ENCODE peak calls at places on chromosomes 13 and 19, in six cellular contexts. D is anterior cingulate cortex; A is renal cortical epithelial cell; M is activated CD8-positive, alpha-beta memory T cell treated with anti-CD3 and anti-CD28 coated beads for 4 hours; C is fibroblast of pulmonary artery; R is HCT116. U is an unnamed sample.

GRCh38 chr19:51615991-51616390 is 14.2 kb downstream of the SIGLEC5 start:
- DNase-seq in D (no peak), A (no peak), M (no peak), C (no peak), R (no peak), U (no peak)

GRCh38 chr13:74920945-74921725 is 560.8 kb downstream of the TBC1D4 start:
- DNase-seq in D (no peak), A (no peak), M (no peak), C (no peak), R (no peak), U (no peak)

GRCh38 chr19:3357731-3358391 is 8.5 kb upstream of the NFIC start:
- DNase-seq in D (peak; percentile 28), A (no peak), M (no peak), C (no peak), R (no peak), U (no peak)

GRCh38 chr19:16381756-16382401 is 57.3 kb downstream of the KLF2 start:
- DNase-seq in D (peak; percentile 62), A (no peak), M (no peak), C (peak; percentile 89), R (no peak), U (no peak)

GRCh38 chr19:40091205-40092129 is 724 bp upstream of the ZNF780A start:
- DNase-seq in D (no peak), A (no peak), M (no peak), C (no peak), R (no peak), U (no peak)

GRCh38 chr19:45778010-45778671 is 4.1 kb downstream of the DMPK start:
- DNase-seq in D (no peak), A (no peak), M (no peak), C (no peak), R (no peak), U (no peak)

GRCh38 chr13:107202371-107203023 is 634.6 kb upstream of the ARGLU1 start:
- DNase-seq in D (no peak), A (peak; percentile 88), M (no peak), C (peak; percentile 97), R (no peak), U (peak; percentile 60)

GRCh38 chr19:35869327-35870123 is 1.2 kb downstream of the APLP1 start:
- DNase-seq in D (peak; percentile 88), A (peak; percentile 32), M (peak; percentile 41), C (peak; percentile 60), R (peak; percentile 89), U (peak; percentile 64)

GRCh38 chr19:11238041-11238440 is 1.4 kb upstream of the ANGPTL8 start:
- DNase-seq in D (no peak), A (no peak), M (no peak), C (no peak), R (no peak), U (no peak)

GRCh38 chr19:46718934-46719551 is 2.1 kb upstream of the PRKD2 start:
- DNase-seq in D (no peak), A (no peak), M (no peak), C (no peak), R (no peak), U (no peak)

GRCh38 chr13:106570354-106570822 is 2.5 kb upstream of the ARGLU1 start:
- DNase-seq in D (no peak), A (peak; percentile 72), M (peak; percentile 41), C (peak; percentile 76), R (peak; percentile 92), U (peak; percentile 80)

GRCh38 chr13:31264146-31264545 is 64.4 kb downstream of the B3GLCT start:
- DNase-seq in D (no peak), A (peak; percentile 49), M (no peak), C (peak; percentile 25), R (no peak), U (peak; percentile 17)

GRCh38 chr19:35341006-35341405 is 6.7 kb upstream of the FFAR1 start:
- DNase-seq in D (no peak), A (no peak), M (no peak), C (no peak), R (no peak), U (no peak)

GRCh38 chr13:80084086-80084676 is 256.7 kb downstream of the SPRY2 start:
- DNase-seq in D (no peak), A (peak; percentile 91), M (no peak), C (peak; percentile 96), R (no peak), U (peak; percentile 73)

GRCh38 chr19:1576242-1577089 is 8.3 kb upstream of the MEX3D start:
- DNase-seq in D (no peak), A (no peak), M (no peak), C (no peak), R (no peak), U (no peak)

GRCh38 chr19:33292595-33293254 is 9.6 kb downstream of the CEBPA start:
- DNase-seq in D (no peak), A (peak; percentile 58), M (no peak), C (no peak), R (no peak), U (peak; percentile 77)

GRCh38 chr13:45799451-45799850 is 52.1 kb downstream of the SIAH3 start:
- DNase-seq in D (no peak), A (no peak), M (no peak), C (no peak), R (no peak), U (no peak)

GRCh38 chr19:13875824-13876223 is 1.1 kb upstream of the NANOS3 start:
- DNase-seq in D (no peak), A (no peak), M (no peak), C (no peak), R (no peak), U (no peak)

GRCh38 chr13:23901365-23901764 is 4.1 kb upstream of the C1QTNF9B start:
- DNase-seq in D (no peak), A (no peak), M (no peak), C (no peak), R (no peak), U (peak; percentile 70)

GRCh38 chr13:107466326-107466725 is 749.0 kb downstream of the LIG4 start:
- DNase-seq in D (no peak), A (peak; percentile 94), M (no peak), C (peak; percentile 33), R (no peak), U (peak; percentile 43)

GRCh38 chr19:5125797-5126497 is 157.0 kb downstream of the KDM4B start:
- DNase-seq in D (no peak), A (no peak), M (no peak), C (peak; percentile 36), R (no peak), U (no peak)

GRCh38 chr13:112892759-112893569 is 76.0 kb upstream of the MCF2L start:
- DNase-seq in D (no peak), A (peak; percentile 88), M (no peak), C (no peak), R (no peak), U (no peak)

GRCh38 chr13:85386424-85386823 is 412.8 kb downstream of the SLITRK6 start:
- DNase-seq in D (no peak), A (peak; percentile 9), M (no peak), C (no peak), R (no peak), U (peak; percentile 26)

GRCh38 chr13:46504036-46504435 is 48.9 kb upstream of the LRCH1 start:
- DNase-seq in D (no peak), A (no peak), M (no peak), C (no peak), R (no peak), U (no peak)

GRCh38 chr19:10137751-10138682 is 18.3 kb upstream of the EIF3G start:
- DNase-seq in D (peak; percentile 45), A (no peak), M (no peak), C (no peak), R (no peak), U (no peak)

GRCh38 chr13:38707433-38707832 is 20.6 kb downstream of the FREM2 start:
- DNase-seq in D (no peak), A (no peak), M (no peak), C (no peak), R (no peak), U (no peak)

GRCh38 chr13:27607125-27607524 is 13.2 kb downstream of the LNX2 start:
- DNase-seq in D (no peak), A (peak; percentile 93), M (no peak), C (peak; percentile 88), R (peak; percentile 56), U (peak; percentile 87)

GRCh38 chr13:31824705-31825512 is 85.6 kb downstream of the RXFP2 start:
- DNase-seq in D (no peak), A (peak; percentile 18), M (no peak), C (peak; percentile 43), R (no peak), U (peak; percentile 3)

GRCh38 chr19:49335071-49335783 is at the start of gene CD37:
- DNase-seq in D (no peak), A (no peak), M (no peak), C (no peak), R (no peak), U (no peak)

GRCh38 chr19:8001995-8002849 is 3.2 kb downstream of the ELAVL1 start:
- DNase-seq in D (peak; percentile 61), A (peak; percentile 58), M (peak; percentile 47), C (peak; percentile 85), R (peak; percentile 55), U (peak; percentile 60)

GRCh38 chr19:11324079-11324661 is 15.3 kb downstream of the RAB3D start:
- DNase-seq in D (peak; percentile 69), A (peak; percentile 98), M (no peak), C (peak; percentile 97), R (no peak), U (peak; percentile 93)

GRCh38 chr19:14142262-14143190 is 6.1 kb upstream of the ASF1B start:
- DNase-seq in D (no peak), A (no peak), M (no peak), C (no peak), R (no peak), U (no peak)

GRCh38 chr19:38411041-38411712 is 8.3 kb downstream of the FAM98C start:
- DNase-seq in D (no peak), A (no peak), M (no peak), C (no peak), R (no peak), U (no peak)

GRCh38 chr13:106213028-106213427 is 322.4 kb downstream of the EFNB2 start:
- DNase-seq in D (no peak), A (no peak), M (no peak), C (no peak), R (peak; percentile 4), U (no peak)

GRCh38 chr13:49859568-49859967 is 67.1 kb upstream of the KPNA3 start:
- DNase-seq in D (no peak), A (peak; percentile 92), M (no peak), C (peak; percentile 87), R (peak; percentile 60), U (peak; percentile 85)

GRCh38 chr13:46667687-46668281 is 114.8 kb downstream of the LRCH1 start:
- DNase-seq in D (no peak), A (no peak), M (no peak), C (peak; percentile 38), R (no peak), U (no peak)

GRCh38 chr19:38030681-38031422 is 123.8 kb downstream of the SIPA1L3 start:
- DNase-seq in D (no peak), A (no peak), M (no peak), C (no peak), R (no peak), U (no peak)

GRCh38 chr19:3821857-3822364 is 35.7 kb upstream of the MATK start:
- DNase-seq in D (no peak), A (no peak), M (peak; percentile 90), C (peak; percentile 41), R (peak; percentile 40), U (no peak)

GRCh38 chr13:99431927-99432636 is 69.2 kb upstream of the TM9SF2 start:
- DNase-seq in D (no peak), A (no peak), M (no peak), C (no peak), R (no peak), U (no peak)

U was measured in bronchial epithelial cell.